ENCODE peak calls at places on chromosomes 16 and 17, in four cellular contexts. X, U, J and H are unnamed samples.

GRCh38 chr17:43779145-43780125 is 658 bp upstream of the DUSP3 start:
- DNase-seq in X (peak; percentile 40), J (no peak), U (no peak), H (no peak)

GRCh38 chr17:48513097-48513496 is 17.7 kb downstream of the HOXB1 start:
- DNase-seq in U (no peak), J (no peak), X (no peak), H (no peak)

GRCh38 chr16:86569843-86570447 is 3.3 kb downstream of the FOXC2 start:
- DNase-seq in J (no peak), X (no peak), U (no peak), H (no peak)

GRCh38 chr17:4090898-4091297 is 51.9 kb downstream of the ZZEF1 start:
- DNase-seq in J (no peak), X (no peak), U (no peak), H (no peak)

GRCh38 chr17:1871743-1872142 is 41.9 kb downstream of the RPA1 start:
- DNase-seq in J (no peak), X (no peak), U (no peak), H (no peak)

GRCh38 chr16:46790599-46791270 is 40.2 kb downstream of the C16orf87 start:
- DNase-seq in X (no peak), J (no peak), U (no peak), H (no peak)

GRCh38 chr16:75420987-75421819 is 12.1 kb downstream of the CFDP1 start:
- DNase-seq in U (peak; percentile 87), J (no peak), X (peak; percentile 42), H (peak; percentile 75)

GRCh38 chr16:67389911-67390815 is 3.1 kb downstream of the TPPP3 start:
- DNase-seq in J (no peak), X (no peak), U (peak; percentile 57), H (no peak)

GRCh38 chr16:63943568-63943967 is 1178.3 kb downstream of the CDH11 start:
- DNase-seq in J (no peak), U (no peak), X (no peak), H (no peak)

GRCh38 chr17:68096111-68096510 is 60.6 kb downstream of the KPNA2 start:
- DNase-seq in U (no peak), J (no peak), X (no peak), H (peak; percentile 6)

GRCh38 chr16:57316390-57317017 is 32.0 kb upstream of the PLLP start:
- DNase-seq in U (no peak), X (peak; percentile 87), J (no peak), H (no peak)

GRCh38 chr16:77212736-77213541 is 13.7 kb downstream of the SYCE1L start:
- DNase-seq in J (peak; percentile 78), U (peak; percentile 69), X (peak; percentile 50), H (peak; percentile 48)

GRCh38 chr16:78897299-78897698 is 703.2 kb downstream of the MAF start:
- DNase-seq in J (no peak), X (no peak), U (no peak), H (no peak)
- TF ChIP-seq CTCF in J (no peak), X (no peak), U (no peak), H (no peak)

GRCh38 chr16:28879841-28880588 is 1.7 kb downstream of the ATP2A1 start:
- DNase-seq in X (peak; percentile 88), U (peak; percentile 81), J (peak; percentile 91), H (peak; percentile 77)
- TF ChIP-seq CTCF in X (no peak), U (no peak), J (no peak), H (no peak)

GRCh38 chr16:81939164-81940067 is 71.9 kb downstream of the SDR42E1 start:
- DNase-seq in J (no peak), X (no peak), U (no peak), H (no peak)
- TF ChIP-seq CTCF in J (no peak), X (no peak), U (no peak), H (no peak)

DNA sequence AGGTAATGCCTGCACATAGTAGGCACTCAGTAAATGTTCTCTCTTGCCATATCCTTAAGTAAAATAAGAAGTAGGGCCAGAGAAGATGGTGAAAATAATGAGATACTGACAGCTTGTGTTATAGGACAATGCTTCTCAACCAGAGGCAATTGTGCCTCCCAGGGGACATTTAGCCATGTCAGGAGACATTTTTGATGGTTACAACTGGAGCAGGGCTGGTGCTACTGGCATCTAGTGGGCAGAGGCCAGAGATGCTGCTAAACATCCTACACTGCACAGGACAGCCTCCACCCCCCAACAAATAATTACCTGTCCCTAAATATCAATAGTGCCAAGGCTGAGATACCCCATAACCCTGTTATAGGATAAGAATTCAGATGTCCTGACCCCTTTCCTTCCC is 1.7 kb downstream of the RAD51D start:
- DNase-seq in J (no peak), U (no peak), X (peak; percentile 32), H (no peak)
- TF ChIP-seq CTCF in J (peak; percentile 21), U (no peak), X (peak; percentile 54), H (no peak)

GRCh38 chr16:2046125-2046888 is 1.3 kb downstream of the NTHL1 start:
- DNase-seq in X (no peak), U (no peak), J (no peak), H (no peak)

GRCh38 chr16:2048116-2048543 is 345 bp downstream of the TSC2 start:
- DNase-seq in J (no peak), U (no peak), X (no peak), H (no peak)

GRCh38 chr16:2044541-2044940 is 3.1 kb downstream of the NTHL1 start:
- DNase-seq in X (no peak), U (no peak), J (no peak), H (no peak)

GRCh38 chr16:2046889-2047329 is 725 bp downstream of the NTHL1 start:
- DNase-seq in J (no peak), X (no peak), U (no peak), H (no peak)

GRCh38 chr16:2047330-2048115 is at the start of the genes NTHL1 and TSC2:
- DNase-seq in J (peak; percentile 96), U (peak; percentile 98), X (peak; percentile 96), H (peak; percentile 92)
- TF ChIP-seq CTCF in J (peak; percentile 39), U (peak; percentile 23), X (peak; percentile 32), H (peak; percentile 72)